ENCODE peak calls at places on chromosomes 13 and 19, in five cellular contexts. Y is C1 segment of cervical spinal cord, L is NCI-H2029 treated with DMSO at 0.1 percent for 48 hours, J is NCI-H345, K is ELF-1. P is an unnamed sample.

GRCh38 chr19:7418575-7418974 is 69.8 kb downstream of the ARHGEF18 start:
- DNase-seq in Y (no peak), L (peak), J (no peak), K (no peak), P (no peak)

GRCh38 chr13:79401259-79402071 is 4.6 kb downstream of the RBM26 start:
- DNase-seq in Y (no peak), L (no peak), J (no peak), K (no peak), P (no peak)

GRCh38 chr13:24234200-24234915 is 73.8 kb downstream of the SPATA13 start:
- DNase-seq in Y (no peak), L (no peak), J (no peak), K (no peak), P (no peak)

GRCh38 chr13:102197193-102197592 is 204.7 kb downstream of the FGF14 start:
- DNase-seq in Y (no peak), L (no peak), J (peak), K (peak), P (no peak)

GRCh38 chr13:52599853-52600603 is 42.2 kb upstream of the HNRNPA1L2 start:
- DNase-seq in Y (no peak), L (no peak), J (peak), K (peak), P (no peak)

GRCh38 chr19:6802336-6803035 is 30.0 kb downstream of the VAV1 start:
- DNase-seq in Y (peak), L (no peak), J (no peak), K (no peak), P (peak)

GRCh38 chr19:46503848-46504453 is 8.3 kb upstream of the PNMA8B start:
- DNase-seq in Y (no peak), L (no peak), J (no peak), K (peak), P (no peak)

GRCh38 chr19:53808710-53809125 is 15.4 kb downstream of the NLRP12 start:
- DNase-seq in Y (no peak), L (no peak), J (no peak), K (peak), P (no peak)

GRCh38 chr13:110125613-110126272 is 181.2 kb downstream of the COL4A1 start:
- DNase-seq in Y (no peak), L (no peak), J (peak), K (no peak), P (no peak)

GRCh38 chr13:26616126-26616525 is 58.6 kb downstream of the WASF3 start:
- DNase-seq in Y (no peak), L (no peak), J (no peak), K (no peak), P (no peak)

GRCh38 chr13:113415032-113415431 is 38.3 kb downstream of the ADPRHL1 start:
- DNase-seq in Y (no peak), L (no peak), J (no peak), K (no peak), P (no peak)

GRCh38 chr19:30123611-30124010 is 181.6 kb downstream of the URI1 start:
- DNase-seq in Y (no peak), L (no peak), J (no peak), K (peak), P (no peak)

GRCh38 chr13:33454844-33455256 is 169.3 kb upstream of the STARD13 start:
- DNase-seq in Y (no peak), L (no peak), J (no peak), K (no peak), P (no peak)

GRCh38 chr19:56350416-56351045 is 35.9 kb upstream of the ZSCAN5A start:
- DNase-seq in Y (no peak), L (peak), J (peak), K (no peak), P (no peak)

GRCh38 chr13:29924482-29924884 is 74.1 kb upstream of the UBL3 start:
- DNase-seq in Y (no peak), L (peak), J (peak), K (no peak), P (no peak)

GRCh38 chr13:105346141-105346766 is 1189.2 kb downstream of the EFNB2 start:
- DNase-seq in Y (no peak), L (no peak), J (no peak), K (no peak), P (no peak)

GRCh38 chr13:49219647-49220034 is 497 bp upstream of the MLNR start:
- DNase-seq in Y (no peak), L (no peak), J (no peak), K (peak), P (no peak)

GRCh38 chr19:47026156-47026555 is 6.5 kb downstream of the NPAS1 start:
- DNase-seq in Y (no peak), L (no peak), J (no peak), K (no peak), P (no peak)

GRCh38 chr13:110479648-110480047 is 81.9 kb downstream of the RAB20 start:
- DNase-seq in Y (no peak), L (no peak), J (no peak), K (no peak), P (no peak)

GRCh38 chr13:36163809-36164308 is 32.7 kb upstream of the DCLK1 start:
- DNase-seq in Y (no peak), L (peak), J (peak), K (no peak), P (no peak)

P was measured in T-helper 17 cell.